ENCODE peak calls at places on chromosome 16, in ten cellular contexts. One of them, this sample, is unnamed.

GRCh38 chr16:48535831-48536599 is 74.0 kb downstream of the N4BP1 start:
- DNase-seq in spleen: peak
- DNase-seq in esophagus muscularis mucosa: no peak
- DNase-seq in GM12891: peak
- DNase-seq in endothelial cell of umbilical vein: no peak
- DNase-seq in sigmoid colon: peak
- DNase-seq in upper lobe of left lung: peak
- DNase-seq in transverse colon: peak
- DNase-seq in breast epithelium: peak
- DNase-seq in stomach: no peak
- DNase-seq in this sample: peak

GRCh38 chr16:58176608-58177346 is 21.1 kb downstream of the CSNK2A2 start:
- DNase-seq in sigmoid colon: no peak
- DNase-seq in upper lobe of left lung: no peak
- DNase-seq in spleen: no peak
- DNase-seq in esophagus muscularis mucosa: no peak
- DNase-seq in transverse colon: no peak
- DNase-seq in endothelial cell of umbilical vein: no peak
- DNase-seq in breast epithelium: no peak
- DNase-seq in stomach: no peak
- DNase-seq in GM12891: no peak
- DNase-seq in this sample: no peak

GRCh38 chr16:77383606-77384187 is 51.1 kb downstream of the ADAMTS18 start:
- DNase-seq in stomach: no peak
- DNase-seq in esophagus muscularis mucosa: no peak
- DNase-seq in GM12891: no peak
- DNase-seq in sigmoid colon: no peak
- DNase-seq in spleen: no peak
- DNase-seq in transverse colon: no peak
- DNase-seq in upper lobe of left lung: no peak
- DNase-seq in breast epithelium: no peak
- DNase-seq in endothelial cell of umbilical vein: no peak
- DNase-seq in this sample: no peak

GRCh38 chr16:47888142-47888541 is 267.7 kb downstream of the ABCC12 start:
- DNase-seq in endothelial cell of umbilical vein: no peak
- DNase-seq in stomach: no peak
- DNase-seq in esophagus muscularis mucosa: no peak
- DNase-seq in upper lobe of left lung: peak
- DNase-seq in sigmoid colon: no peak
- DNase-seq in GM12891: no peak
- DNase-seq in spleen: no peak
- DNase-seq in transverse colon: no peak
- DNase-seq in breast epithelium: no peak
- DNase-seq in this sample: no peak

GRCh38 chr16:29825145-29826044 is 5.1 kb downstream of the MVP start:
- DNase-seq in breast epithelium: no peak
- DNase-seq in upper lobe of left lung: no peak
- DNase-seq in esophagus muscularis mucosa: no peak
- DNase-seq in spleen: no peak
- DNase-seq in GM12891: peak
- DNase-seq in transverse colon: peak
- DNase-seq in sigmoid colon: peak
- DNase-seq in stomach: no peak
- DNase-seq in endothelial cell of umbilical vein: peak
- DNase-seq in this sample: peak

GRCh38 chr16:85980686-85981085 is 81.7 kb downstream of the IRF8 start:
- DNase-seq in sigmoid colon: no peak
- DNase-seq in spleen: no peak
- DNase-seq in GM12891: no peak
- DNase-seq in upper lobe of left lung: no peak
- DNase-seq in stomach: no peak
- DNase-seq in transverse colon: no peak
- DNase-seq in esophagus muscularis mucosa: no peak
- DNase-seq in breast epithelium: no peak
- DNase-seq in endothelial cell of umbilical vein: no peak
- DNase-seq in this sample: no peak

GRCh38 chr16:49635591-49636581 is 220.0 kb downstream of the ZNF423 start:
- DNase-seq in stomach: no peak
- DNase-seq in GM12891: no peak
- DNase-seq in sigmoid colon: no peak
- DNase-seq in spleen: peak
- DNase-seq in endothelial cell of umbilical vein: no peak
- DNase-seq in breast epithelium: no peak
- DNase-seq in transverse colon: no peak
- DNase-seq in upper lobe of left lung: no peak
- DNase-seq in esophagus muscularis mucosa: no peak
- DNase-seq in this sample: no peak

GRCh38 chr16:56425439-56425832 is at the start of gene AMFR:
- DNase-seq in GM12891: peak
- DNase-seq in sigmoid colon: peak
- DNase-seq in endothelial cell of umbilical vein: peak
- DNase-seq in stomach: peak
- DNase-seq in breast epithelium: no peak
- DNase-seq in esophagus muscularis mucosa: no peak
- DNase-seq in upper lobe of left lung: peak
- DNase-seq in spleen: peak
- DNase-seq in transverse colon: peak
- DNase-seq in this sample: peak

GRCh38 chr16:51538707-51539604 is 387.9 kb upstream of the SALL1 start:
- DNase-seq in upper lobe of left lung: no peak
- DNase-seq in transverse colon: no peak
- DNase-seq in sigmoid colon: no peak
- DNase-seq in endothelial cell of umbilical vein: peak
- DNase-seq in spleen: no peak
- DNase-seq in esophagus muscularis mucosa: peak
- DNase-seq in stomach: no peak
- DNase-seq in GM12891: no peak
- DNase-seq in breast epithelium: no peak
- DNase-seq in this sample: no peak

GRCh38 chr16:82456683-82457082 is 170.1 kb upstream of the CDH13 start:
- DNase-seq in esophagus muscularis mucosa: no peak
- DNase-seq in breast epithelium: peak
- DNase-seq in sigmoid colon: no peak
- DNase-seq in GM12891: peak
- DNase-seq in transverse colon: peak
- DNase-seq in upper lobe of left lung: peak
- DNase-seq in stomach: peak
- DNase-seq in spleen: no peak
- DNase-seq in endothelial cell of umbilical vein: peak
- DNase-seq in this sample: peak

GRCh38 chr16:59305850-59306249 is 571.7 kb upstream of the GOT2 start:
- DNase-seq in breast epithelium: no peak
- DNase-seq in spleen: no peak
- DNase-seq in GM12891: no peak
- DNase-seq in upper lobe of left lung: no peak
- DNase-seq in sigmoid colon: no peak
- DNase-seq in esophagus muscularis mucosa: no peak
- DNase-seq in endothelial cell of umbilical vein: no peak
- DNase-seq in transverse colon: no peak
- DNase-seq in stomach: no peak
- DNase-seq in this sample: no peak

GRCh38 chr16:86991679-86992078 is 325.5 kb downstream of the C16orf95 start:
- DNase-seq in breast epithelium: no peak
- DNase-seq in upper lobe of left lung: no peak
- DNase-seq in endothelial cell of umbilical vein: no peak
- DNase-seq in sigmoid colon: peak
- DNase-seq in esophagus muscularis mucosa: no peak
- DNase-seq in transverse colon: no peak
- DNase-seq in stomach: no peak
- DNase-seq in spleen: no peak
- DNase-seq in GM12891: no peak
- DNase-seq in this sample: no peak

GRCh38 chr16:4624827-4625616 is 396 bp downstream of the MGRN1 start:
- DNase-seq in breast epithelium: peak
- DNase-seq in upper lobe of left lung: peak
- DNase-seq in stomach: peak
- DNase-seq in esophagus muscularis mucosa: peak
- DNase-seq in endothelial cell of umbilical vein: peak
- DNase-seq in sigmoid colon: peak
- DNase-seq in GM12891: peak
- DNase-seq in spleen: peak
- DNase-seq in transverse colon: peak
- DNase-seq in this sample: peak
- TF ChIP-seq POLR2AphosphoS5 in breast epithelium: no peak
- TF ChIP-seq POLR2AphosphoS5 in upper lobe of left lung: peak
- TF ChIP-seq POLR2AphosphoS5 in stomach: peak
- TF ChIP-seq POLR2AphosphoS5 in esophagus muscularis mucosa: peak
- TF ChIP-seq POLR2AphosphoS5 in endothelial cell of umbilical vein: peak
- TF ChIP-seq POLR2AphosphoS5 in sigmoid colon: peak
- TF ChIP-seq POLR2AphosphoS5 in GM12891: peak
- TF ChIP-seq POLR2AphosphoS5 in spleen: peak
- TF ChIP-seq POLR2AphosphoS5 in transverse colon: peak
- TF ChIP-seq POLR2AphosphoS5 in this sample: no peak

GRCh38 chr16:25258856-25259179 is 1.2 kb upstream of the ZKSCAN2 start:
- DNase-seq in spleen: no peak
- DNase-seq in transverse colon: no peak
- DNase-seq in breast epithelium: no peak
- DNase-seq in endothelial cell of umbilical vein: no peak
- DNase-seq in stomach: no peak
- DNase-seq in GM12891: no peak
- DNase-seq in esophagus muscularis mucosa: no peak
- DNase-seq in upper lobe of left lung: no peak
- DNase-seq in sigmoid colon: no peak
- DNase-seq in this sample: no peak

GRCh38 chr16:25257504-25257955 is at the start of gene ZKSCAN2:
- DNase-seq in breast epithelium: peak
- DNase-seq in upper lobe of left lung: peak
- DNase-seq in sigmoid colon: peak
- DNase-seq in GM12891: peak
- DNase-seq in transverse colon: peak
- DNase-seq in stomach: peak
- DNase-seq in esophagus muscularis mucosa: peak
- DNase-seq in spleen: peak
- DNase-seq in endothelial cell of umbilical vein: peak
- DNase-seq in this sample: peak

GRCh38 chr16:25260416-25260815 is 2.8 kb upstream of the ZKSCAN2 start:
- DNase-seq in sigmoid colon: no peak
- DNase-seq in stomach: no peak
- DNase-seq in endothelial cell of umbilical vein: no peak
- DNase-seq in breast epithelium: no peak
- DNase-seq in upper lobe of left lung: no peak
- DNase-seq in esophagus muscularis mucosa: no peak
- DNase-seq in transverse colon: no peak
- DNase-seq in spleen: no peak
- DNase-seq in GM12891: no peak
- DNase-seq in this sample: no peak

GRCh38 chr16:25256821-25257503 is 683 bp downstream of the ZKSCAN2 start:
- DNase-seq in esophagus muscularis mucosa: no peak
- DNase-seq in endothelial cell of umbilical vein: no peak
- DNase-seq in sigmoid colon: no peak
- DNase-seq in GM12891: no peak
- DNase-seq in spleen: peak
- DNase-seq in stomach: no peak
- DNase-seq in transverse colon: peak
- DNase-seq in breast epithelium: no peak
- DNase-seq in upper lobe of left lung: no peak
- DNase-seq in this sample: no peak

DNA sequence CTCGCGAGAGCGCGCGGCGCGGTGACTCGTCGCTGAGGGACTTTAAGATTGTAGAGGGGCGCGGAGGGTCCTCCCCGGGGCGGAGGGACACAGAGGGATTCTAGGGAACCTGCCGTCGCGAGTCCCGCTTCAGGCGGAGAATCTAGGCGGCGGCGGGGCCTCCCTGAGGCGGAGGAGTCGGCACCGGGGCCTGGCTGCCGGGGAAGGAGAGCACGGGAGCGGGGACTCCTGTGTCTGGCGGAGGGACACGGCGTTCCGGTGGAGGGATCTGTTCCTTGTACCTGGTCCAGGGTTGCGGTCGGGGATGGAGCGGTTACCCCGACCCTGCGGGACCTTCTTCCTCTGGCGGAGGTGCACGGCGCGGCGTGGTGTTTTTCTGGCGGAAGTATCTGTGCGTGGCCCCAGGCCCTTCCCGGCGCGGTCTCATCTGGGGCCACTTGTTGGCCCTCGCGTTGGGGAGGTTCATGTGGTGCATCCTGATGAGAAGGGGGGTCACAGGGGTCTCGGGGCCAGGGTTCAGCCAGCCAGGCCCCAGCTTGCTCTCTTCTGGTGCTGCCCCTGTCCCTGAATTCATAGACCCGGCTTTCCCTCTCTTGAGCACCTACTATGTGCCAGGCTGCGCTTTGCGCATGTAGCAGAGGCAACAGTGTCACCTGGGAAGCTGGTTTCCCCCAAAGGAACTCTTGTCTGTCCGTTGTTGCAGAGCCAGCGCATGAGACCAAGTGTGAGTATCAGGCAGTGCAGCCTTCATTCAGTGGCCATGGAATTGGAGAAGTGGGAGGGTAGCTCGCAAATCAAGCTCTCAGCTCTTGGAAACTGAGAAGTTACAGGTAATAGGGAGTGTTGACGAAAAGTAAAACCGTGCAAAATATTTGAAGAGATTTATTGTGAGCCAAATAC is 561 bp upstream of the ZKSCAN2 start:
- DNase-seq in transverse colon: peak
- DNase-seq in breast epithelium: peak
- DNase-seq in esophagus muscularis mucosa: peak
- DNase-seq in GM12891: peak
- DNase-seq in upper lobe of left lung: peak
- DNase-seq in spleen: peak
- DNase-seq in stomach: peak
- DNase-seq in endothelial cell of umbilical vein: peak
- DNase-seq in sigmoid colon: peak
- DNase-seq in this sample: peak
- TF ChIP-seq POLR2A in transverse colon: no peak
- TF ChIP-seq POLR2A in breast epithelium: no peak
- TF ChIP-seq POLR2A in esophagus muscularis mucosa: no peak
- TF ChIP-seq POLR2A in GM12891: peak
- TF ChIP-seq POLR2A in upper lobe of left lung: peak
- TF ChIP-seq POLR2A in spleen: no peak
- TF ChIP-seq POLR2A in stomach: no peak
- TF ChIP-seq POLR2A in endothelial cell of umbilical vein: peak
- TF ChIP-seq POLR2A in sigmoid colon: no peak
- TF ChIP-seq POLR2A in this sample: peak

DNA sequence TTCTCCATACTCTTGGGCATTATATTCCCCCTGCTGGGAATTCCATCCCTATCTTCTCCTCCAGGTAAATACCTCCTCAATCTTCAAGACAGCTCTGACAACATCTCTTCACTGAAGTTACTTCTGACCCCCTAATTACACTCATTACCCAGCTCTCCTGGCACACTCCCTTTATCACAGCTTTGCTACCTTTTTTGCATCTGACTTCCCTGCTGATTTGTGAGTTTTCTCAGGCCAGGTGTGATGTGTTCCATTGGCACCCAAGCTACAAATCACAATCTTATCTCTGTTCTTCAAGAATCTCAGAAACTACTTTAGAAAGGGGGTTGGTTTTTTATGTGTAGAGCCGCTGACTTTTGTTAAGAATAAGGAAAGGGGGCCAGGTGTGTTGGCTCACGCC is 14.0 kb downstream of the CLEC19A start:
- DNase-seq in GM12891: no peak
- DNase-seq in esophagus muscularis mucosa: no peak
- DNase-seq in spleen: no peak
- DNase-seq in stomach: no peak
- DNase-seq in upper lobe of left lung: no peak
- DNase-seq in endothelial cell of umbilical vein: no peak
- DNase-seq in transverse colon: no peak
- DNase-seq in breast epithelium: no peak
- DNase-seq in sigmoid colon: no peak
- DNase-seq in this sample: no peak
- TF ChIP-seq POLR2AphosphoS5 in GM12891: no peak
- TF ChIP-seq POLR2AphosphoS5 in esophagus muscularis mucosa: no peak
- TF ChIP-seq POLR2AphosphoS5 in spleen: no peak
- TF ChIP-seq POLR2AphosphoS5 in stomach: no peak
- TF ChIP-seq POLR2AphosphoS5 in upper lobe of left lung: no peak
- TF ChIP-seq POLR2AphosphoS5 in endothelial cell of umbilical vein: no peak
- TF ChIP-seq POLR2AphosphoS5 in transverse colon: no peak
- TF ChIP-seq POLR2AphosphoS5 in breast epithelium: no peak
- TF ChIP-seq POLR2AphosphoS5 in sigmoid colon: no peak
- TF ChIP-seq POLR2AphosphoS5 in this sample: no peak

GRCh38 chr16:67228034-67228785 is 1.3 kb downstream of the TMEM208 start:
- DNase-seq in upper lobe of left lung: no peak
- DNase-seq in transverse colon: no peak
- DNase-seq in breast epithelium: no peak
- DNase-seq in stomach: no peak
- DNase-seq in spleen: no peak
- DNase-seq in esophagus muscularis mucosa: no peak
- DNase-seq in endothelial cell of umbilical vein: no peak
- DNase-seq in sigmoid colon: no peak
- DNase-seq in GM12891: no peak
- DNase-seq in this sample: no peak
- TF ChIP-seq POLR2A in upper lobe of left lung: no peak
- TF ChIP-seq POLR2A in transverse colon: no peak
- TF ChIP-seq POLR2A in breast epithelium: no peak
- TF ChIP-seq POLR2A in stomach: no peak
- TF ChIP-seq POLR2A in spleen: no peak
- TF ChIP-seq POLR2A in esophagus muscularis mucosa: no peak
- TF ChIP-seq POLR2A in endothelial cell of umbilical vein: peak
- TF ChIP-seq POLR2A in sigmoid colon: no peak
- TF ChIP-seq POLR2A in GM12891: peak
- TF ChIP-seq POLR2A in this sample: no peak